ENCODE peak calls at places on chromosomes 2 and 18, in five cellular contexts. D is H4, Z is testis, L is prostate gland, G is amniotic stem cell. X is an unnamed sample.

GRCh38 chr18:33837191-33837590 is 259.2 kb downstream of the ASXL3 start:
- DNase-seq in D (no peak), Z (no peak), L (no peak), G (no peak), X (no peak)

GRCh38 chr18:76452357-76452756 is 42.7 kb downstream of the ZNF516 start:
- DNase-seq in D (peak), Z (peak), L (no peak), G (peak), X (no peak)

GRCh38 chr2:157229572-157229971 is 27.9 kb upstream of the GALNT5 start:
- DNase-seq in D (no peak), Z (no peak), L (no peak), G (no peak), X (no peak)

GRCh38 chr18:48316177-48316576 is 93.0 kb downstream of the ZBTB7C start:
- DNase-seq in D (no peak), Z (no peak), L (no peak), G (no peak), X (no peak)

GRCh38 chr2:233679176-233679575 is 2.5 kb upstream of the UGT1A7 start:
- DNase-seq in D (no peak), Z (no peak), L (peak), G (no peak), X (no peak)

GRCh38 chr2:165239230-165239629 is at the start of gene SCN2A:
- DNase-seq in D (peak), Z (no peak), L (no peak), G (no peak), X (peak)

GRCh38 chr18:741931-742512 is 29.6 kb upstream of the ENOSF1 start:
- DNase-seq in D (peak), Z (no peak), L (no peak), G (no peak), X (peak)

GRCh38 chr18:48833701-48834394 is 116.9 kb downstream of the SMAD7 start:
- DNase-seq in D (peak), Z (no peak), L (no peak), G (no peak), X (peak)

GRCh38 chr18:24987271-24987932 is 364.6 kb downstream of the ZNF521 start:
- DNase-seq in D (peak), Z (no peak), L (peak), G (no peak), X (no peak)

GRCh38 chr2:98734823-98735260 is 3.9 kb upstream of the MGAT4A start:
- DNase-seq in D (peak), Z (no peak), L (no peak), G (no peak), X (no peak)

GRCh38 chr2:145851730-145852129 is 1331.8 kb upstream of the ZEB2 start:
- DNase-seq in D (peak), Z (no peak), L (no peak), G (no peak), X (no peak)

GRCh38 chr2:61793389-61793836 is 60.4 kb downstream of the FAM161A start:
- DNase-seq in D (peak), Z (peak), L (peak), G (no peak), X (peak)

GRCh38 chr2:88071365-88071764 is 3.7 kb downstream of the SMYD1 start:
- DNase-seq in D (no peak), Z (no peak), L (no peak), G (no peak), X (no peak)

GRCh38 chr2:75954761-75955160 is 244.0 kb upstream of the GCFC2 start:
- DNase-seq in D (no peak), Z (no peak), L (no peak), G (no peak), X (no peak)

GRCh38 chr2:239598011-239598731 is 197.4 kb upstream of the HDAC4 start:
- DNase-seq in D (no peak), Z (peak), L (no peak), G (no peak), X (no peak)

GRCh38 chr2:88500691-88501090 is 48.2 kb upstream of the FOXI3 start:
- DNase-seq in D (no peak), Z (no peak), L (no peak), G (no peak), X (peak)

GRCh38 chr2:149399934-149400615 is 69.7 kb downstream of the LYPD6 start:
- DNase-seq in D (no peak), Z (no peak), L (no peak), G (no peak), X (no peak)

GRCh38 chr2:33835926-33836325 is 236.8 kb upstream of the FAM98A start:
- DNase-seq in D (no peak), Z (no peak), L (no peak), G (no peak), X (no peak)

GRCh38 chr2:234081970-234082822 is 31.7 kb downstream of the SPP2 start:
- DNase-seq in D (no peak), Z (no peak), L (peak), G (no peak), X (no peak)

GRCh38 chr2:135962401-135963138 is 22.9 kb downstream of the DARS1 start:
- DNase-seq in D (no peak), Z (no peak), L (no peak), G (no peak), X (no peak)

GRCh38 chr2:78677774-78678173 is 347.7 kb upstream of the REG3G start:
- DNase-seq in D (no peak), Z (no peak), L (no peak), G (no peak), X (no peak)

GRCh38 chr2:36635194-36635593 is 37.2 kb upstream of the FEZ2 start:
- DNase-seq in D (no peak), Z (no peak), L (no peak), G (no peak), X (no peak)

GRCh38 chr2:88177556-88177955 is 7.4 kb downstream of the THNSL2 start:
- DNase-seq in D (peak), Z (no peak), L (no peak), G (no peak), X (no peak)

GRCh38 chr2:145088733-145089132 is 568.8 kb upstream of the ZEB2 start:
- DNase-seq in D (no peak), Z (no peak), L (no peak), G (no peak), X (no peak)

GRCh38 chr2:235390108-235390815 is 103.6 kb upstream of the AGAP1 start:
- DNase-seq in D (peak), Z (peak), L (no peak), G (no peak), X (peak)

GRCh38 chr2:224671731-224672130 is 44.4 kb downstream of the CCDC195 start:
- DNase-seq in D (no peak), Z (no peak), L (no peak), G (no peak), X (no peak)

GRCh38 chr2:49616800-49617199 is 462.5 kb upstream of the FSHR start:
- DNase-seq in D (peak), Z (no peak), L (no peak), G (no peak), X (peak)

GRCh38 chr18:12049983-12050811 is 43.4 kb upstream of the ANKRD62 start:
- DNase-seq in D (no peak), Z (no peak), L (no peak), G (no peak), X (peak)

GRCh38 chr2:209596275-209596674 is 172.4 kb downstream of the MAP2 start:
- DNase-seq in D (no peak), Z (no peak), L (no peak), G (no peak), X (no peak)

X was measured in Karpas-422.